ENCODE peak calls at places on chromosome 2, in nine cellular contexts. O is breast epithelium; N is NB4; W is activated CD8-positive, alpha-beta T cell treated with anti-CD3 and anti-CD28 coated beads for 36 hours; C is immature natural killer cell; I is AG08396; G is naive thymus-derived CD4-positive, alpha-beta T cell; P is AG09319; J is T-helper 2 cell. R is an unnamed sample.

GRCh38 chr2:174939046-174939445 is 66.1 kb downstream of the CHN1 start:
- DNase-seq in I (no peak), P (no peak), N (no peak), C (no peak), G (no peak), O (no peak), J (no peak), W (no peak), R (no peak)

GRCh38 chr2:12317853-12318426 is 398.8 kb upstream of the TRIB2 start:
- DNase-seq in J (no peak), G (no peak), C (no peak), W (no peak), P (peak; percentile 28), I (peak; percentile 70), O (no peak), N (no peak), R (no peak)

GRCh38 chr2:119523959-119524694 is at the start of gene SCTR:
- DNase-seq in J (no peak), W (no peak), O (no peak), C (no peak), I (no peak), P (no peak), N (no peak), G (no peak), R (no peak)

GRCh38 chr2:196849895-196850294 is 40.7 kb upstream of the C2orf66 start:
- DNase-seq in N (peak; percentile 12), I (peak; percentile 36), C (no peak), G (no peak), O (no peak), J (no peak), P (no peak), W (no peak), R (peak; percentile 2)

GRCh38 chr2:73830871-73831401 is 2.2 kb downstream of the STAMBP start:
- DNase-seq in O (no peak), I (peak; percentile 71), C (no peak), N (peak; percentile 41), J (no peak), P (peak; percentile 50), G (no peak), W (peak; percentile 66), R (no peak)

GRCh38 chr2:206700141-206700540 is 18.1 kb downstream of the DYTN start:
- DNase-seq in P (no peak), I (no peak), J (no peak), G (no peak), W (no peak), C (no peak), O (no peak), N (peak; percentile 7), R (no peak)

GRCh38 chr2:60948926-60949579 is 67.7 kb downstream of the REL start:
- DNase-seq in N (no peak), I (no peak), C (peak; percentile 53), O (no peak), P (no peak), G (no peak), W (no peak), J (no peak), R (no peak)

GRCh38 chr2:175947073-175947472 is 55.0 kb downstream of the LNPK start:
- DNase-seq in N (no peak), W (no peak), G (no peak), J (no peak), O (no peak), C (no peak), I (no peak), P (no peak), R (no peak)